ENCODE peak calls at places on chromosomes 16 and 17, in ten cellular contexts. T is GM03348; K is amygdala; B is left colon; I is activated CD4-positive, alpha-beta T cell treated with anti-CD3 and anti-CD28 coated beads for 48 hours; H is heart left ventricle; R is GOT3; S is neural progenitor cell; A is naive thymus-derived CD8-positive, alpha-beta T cell; Y is psoas muscle. O is an unnamed sample.

GRCh38 chr17:62075308-62075815 is 10.3 kb upstream of the MED13 start:
- DNase-seq in T (no peak), K (no peak), B (no peak), I (peak), H (no peak), R (no peak), S (no peak), A (no peak), Y (no peak), O (no peak)

GRCh38 chr17:6823011-6823442 is 8.5 kb downstream of the TEKT1 start:
- DNase-seq in T (peak), K (no peak), B (no peak), I (no peak), H (no peak), R (no peak), S (no peak), A (no peak), Y (no peak), O (no peak)

GRCh38 chr16:30054959-30055553 is 10.5 kb upstream of the ALDOA start:
- DNase-seq in T (no peak), K (no peak), B (peak), I (peak), H (no peak), R (no peak), S (peak), A (peak), Y (no peak), O (no peak)

GRCh38 chr16:69706975-69707340 is 19.4 kb downstream of the NQO1 start:
- DNase-seq in T (no peak), K (no peak), B (no peak), I (no peak), H (no peak), R (no peak), S (no peak), A (no peak), Y (no peak), O (no peak)

GRCh38 chr16:20321671-20322070 is 5.6 kb downstream of the GP2 start:
- DNase-seq in T (no peak), K (no peak), B (no peak), I (no peak), H (no peak), R (no peak), S (no peak), A (no peak), Y (no peak), O (no peak)

GRCh38 chr16:12141073-12141472 is 164.5 kb downstream of the SNX29 start:
- DNase-seq in T (no peak), K (no peak), B (no peak), I (peak), H (no peak), R (no peak), S (no peak), A (no peak), Y (no peak), O (no peak)

GRCh38 chr17:53142890-53143289 is 679.8 kb upstream of the KIF2B start:
- DNase-seq in T (no peak), K (no peak), B (no peak), I (no peak), H (no peak), R (no peak), S (peak), A (no peak), Y (no peak), O (no peak)

GRCh38 chr17:29740017-29740416 is 117.3 kb upstream of the CORO6 start:
- DNase-seq in T (no peak), K (no peak), B (no peak), I (no peak), H (no peak), R (no peak), S (peak), A (no peak), Y (no peak), O (no peak)

GRCh38 chr17:373616-374225 is 21.1 kb upstream of the RPH3AL start:
- DNase-seq in T (no peak), K (no peak), B (no peak), I (no peak), H (no peak), R (no peak), S (no peak), A (no peak), Y (peak), O (no peak)

GRCh38 chr17:75601057-75601987 is 13.7 kb downstream of the MYO15B start:
- DNase-seq in T (peak), K (no peak), B (peak), I (peak), H (peak), R (no peak), S (peak), A (peak), Y (peak), O (peak)

GRCh38 chr17:43945074-43945824 is 3.0 kb upstream of the PPY start:
- DNase-seq in T (no peak), K (no peak), B (no peak), I (no peak), H (no peak), R (no peak), S (no peak), A (no peak), Y (no peak), O (no peak)

GRCh38 chr16:85362443-85362842 is 250.2 kb upstream of the CIBAR2 start:
- DNase-seq in T (no peak), K (no peak), B (no peak), I (no peak), H (no peak), R (no peak), S (no peak), A (no peak), Y (no peak), O (no peak)

GRCh38 chr16:89350701-89351380 is 133.3 kb downstream of the ZNF778 start:
- DNase-seq in T (no peak), K (no peak), B (no peak), I (peak), H (no peak), R (no peak), S (no peak), A (no peak), Y (no peak), O (no peak)

O was measured in NCI-H146.